ENCODE peak calls at places on chromosome 9, in ten cellular contexts. M is glutamatergic neuron, H is MM.1S, I is HCT116, A is lower leg skin, L is upper lobe of left lung, Z is fibroblast of the aortic adventitia, N is IMR-90, U is tibial artery, G is WTC11. B is an unnamed sample.

GRCh38 chr9:136978073-136978864 is 965 bp downstream of the PTGDS start:
- DNase-seq in M (peak; percentile 84), Z (peak; percentile 32), G (peak; percentile 96), N (peak; percentile 25), L (peak; percentile 92), A (peak; percentile 92), H (no peak), I (no peak), U (peak; percentile 69), B (peak; percentile 58)

GRCh38 chr9:137786511-137786920 is 91.1 kb upstream of the CACNA1B start:
- DNase-seq in H (no peak), U (no peak), A (no peak), Z (peak; percentile 10), G (no peak), I (no peak), M (no peak), L (peak; percentile 56), N (peak; percentile 19), B (no peak)

GRCh38 chr9:5624655-5625054 is 4.3 kb upstream of the RIC1 start:
- DNase-seq in I (no peak), H (no peak), L (no peak), U (no peak), N (no peak), A (no peak), G (no peak), M (no peak), Z (no peak), B (no peak)

GRCh38 chr9:5557606-5558587 is 47.6 kb downstream of the PDCD1LG2 start:
- DNase-seq in L (no peak), H (peak; percentile 57), Z (peak; percentile 83), M (no peak), N (no peak), A (no peak), U (peak; percentile 31), G (no peak), I (no peak), B (no peak)

GRCh38 chr9:135567311-135567710 is 5.8 kb downstream of the PAEP start:
- DNase-seq in M (no peak), G (peak; percentile 6), L (peak; percentile 58), A (peak; percentile 18), H (no peak), U (no peak), Z (no peak), N (no peak), I (no peak), B (no peak)

GRCh38 chr9:93255994-93256877 is 72.3 kb downstream of the WNK2 start:
- DNase-seq in L (no peak), G (no peak), I (no peak), U (peak; percentile 8), Z (no peak), A (peak; percentile 61), N (no peak), M (peak; percentile 15), H (no peak), B (no peak)

GRCh38 chr9:111759762-111760639 is 34.7 kb downstream of the SHOC1 start:
- DNase-seq in I (peak; percentile 76), A (no peak), U (peak; percentile 30), H (peak; percentile 74), M (no peak), L (no peak), N (peak; percentile 91), G (peak; percentile 17), Z (peak; percentile 97), B (peak; percentile 59)

GRCh38 chr9:134634667-134635230 is 6.9 kb upstream of the COL5A1 start:
- DNase-seq in L (peak; percentile 17), I (no peak), H (no peak), N (no peak), G (peak; percentile 3), M (peak; percentile 5), U (peak; percentile 16), Z (no peak), A (peak; percentile 73), B (no peak)

GRCh38 chr9:89411759-89412158 is 86.2 kb downstream of the SEMA4D start:
- DNase-seq in A (no peak), H (no peak), N (no peak), M (no peak), I (no peak), Z (no peak), U (no peak), G (no peak), L (no peak), B (no peak)

GRCh38 chr9:89410022-89410421 is 87.9 kb downstream of the SEMA4D start:
- DNase-seq in A (no peak), I (no peak), G (no peak), N (no peak), U (no peak), Z (no peak), L (no peak), M (no peak), H (no peak), B (no peak)

GRCh38 chr9:89408628-89409101 is 89.2 kb downstream of the SEMA4D start:
- DNase-seq in Z (no peak), U (no peak), H (peak; percentile 40), M (no peak), G (no peak), L (no peak), N (no peak), A (no peak), I (no peak), B (no peak)

GRCh38 chr9:89412951-89413350 is 85.0 kb downstream of the SEMA4D start:
- DNase-seq in Z (no peak), L (no peak), U (no peak), N (no peak), H (no peak), A (no peak), G (no peak), M (no peak), I (no peak), B (no peak)

DNA sequence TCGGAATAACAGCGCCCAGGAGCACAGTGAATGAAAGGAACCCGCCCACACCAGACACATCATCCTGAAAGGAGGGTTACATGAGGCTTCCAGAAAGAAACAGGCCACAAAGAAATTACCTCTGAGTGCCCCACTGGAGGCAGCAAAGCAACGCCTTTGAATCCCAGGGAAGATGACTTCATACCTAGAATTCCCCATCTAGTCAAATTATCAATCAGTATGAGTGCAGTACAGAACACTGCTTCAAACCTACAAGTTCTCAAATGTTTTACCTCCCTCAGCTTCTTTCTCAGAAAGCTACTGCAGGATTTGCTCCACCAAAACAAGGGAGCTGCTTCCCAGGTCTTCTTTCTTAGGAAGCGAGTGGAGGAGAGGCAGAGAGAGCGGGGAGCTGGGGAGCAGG is 87.2 kb downstream of the SEMA4D start:
- DNase-seq in A (no peak), H (no peak), Z (no peak), N (no peak), G (no peak), M (no peak), L (no peak), U (no peak), I (no peak), B (no peak)
- TF ChIP-seq CTCF in A (no peak), H (no peak), Z (no peak), N (peak; percentile 34), G (no peak), M (no peak), L (no peak), U (no peak), I (no peak), B (no peak)

GRCh38 chr9:127346584-127346983 is 50.4 kb upstream of the SLC2A8 start:
- DNase-seq in Z (no peak), I (no peak), N (no peak), U (no peak), G (no peak), M (no peak), H (no peak), L (no peak), A (peak; percentile 54), B (peak; percentile 19)

GRCh38 chr9:127345566-127345965 is 51.4 kb upstream of the SLC2A8 start:
- DNase-seq in H (no peak), G (no peak), A (peak; percentile 78), I (no peak), Z (no peak), N (no peak), M (no peak), L (peak; percentile 9), U (no peak), B (no peak)

GRCh38 chr9:127351182-127352166 is 45.5 kb upstream of the SLC2A8 start:
- DNase-seq in H (no peak), M (no peak), Z (no peak), G (no peak), N (no peak), U (no peak), I (no peak), L (no peak), A (no peak), B (no peak)

GRCh38 chr9:127349483-127350127 is 47.4 kb upstream of the SLC2A8 start:
- DNase-seq in H (no peak), U (no peak), G (no peak), I (no peak), M (no peak), N (no peak), L (peak; percentile 32), A (no peak), Z (no peak), B (no peak)

GRCh38 chr9:127347831-127348699 is 48.9 kb upstream of the SLC2A8 start:
- DNase-seq in U (no peak), G (no peak), H (no peak), N (peak; percentile 75), Z (peak; percentile 82), I (no peak), A (no peak), M (no peak), L (no peak), B (peak; percentile 16)
- TF ChIP-seq CTCF in U (peak; percentile 33), G (no peak), H (peak; percentile 25), N (peak; percentile 78), Z (peak; percentile 78), I (no peak), A (no peak), M (no peak), L (peak; percentile 46), B (no peak)

GRCh38 chr9:121538221-121538620 is 38.6 kb upstream of the GGTA1 start:
- DNase-seq in I (peak; percentile 48), U (no peak), H (no peak), G (peak; percentile 36), L (no peak), N (no peak), M (no peak), Z (no peak), A (peak; percentile 83), B (no peak)
- TF ChIP-seq CTCF in I (peak; percentile 47), U (no peak), H (no peak), G (no peak), L (no peak), N (no peak), M (no peak), Z (no peak), A (no peak), B (no peak)

DNA sequence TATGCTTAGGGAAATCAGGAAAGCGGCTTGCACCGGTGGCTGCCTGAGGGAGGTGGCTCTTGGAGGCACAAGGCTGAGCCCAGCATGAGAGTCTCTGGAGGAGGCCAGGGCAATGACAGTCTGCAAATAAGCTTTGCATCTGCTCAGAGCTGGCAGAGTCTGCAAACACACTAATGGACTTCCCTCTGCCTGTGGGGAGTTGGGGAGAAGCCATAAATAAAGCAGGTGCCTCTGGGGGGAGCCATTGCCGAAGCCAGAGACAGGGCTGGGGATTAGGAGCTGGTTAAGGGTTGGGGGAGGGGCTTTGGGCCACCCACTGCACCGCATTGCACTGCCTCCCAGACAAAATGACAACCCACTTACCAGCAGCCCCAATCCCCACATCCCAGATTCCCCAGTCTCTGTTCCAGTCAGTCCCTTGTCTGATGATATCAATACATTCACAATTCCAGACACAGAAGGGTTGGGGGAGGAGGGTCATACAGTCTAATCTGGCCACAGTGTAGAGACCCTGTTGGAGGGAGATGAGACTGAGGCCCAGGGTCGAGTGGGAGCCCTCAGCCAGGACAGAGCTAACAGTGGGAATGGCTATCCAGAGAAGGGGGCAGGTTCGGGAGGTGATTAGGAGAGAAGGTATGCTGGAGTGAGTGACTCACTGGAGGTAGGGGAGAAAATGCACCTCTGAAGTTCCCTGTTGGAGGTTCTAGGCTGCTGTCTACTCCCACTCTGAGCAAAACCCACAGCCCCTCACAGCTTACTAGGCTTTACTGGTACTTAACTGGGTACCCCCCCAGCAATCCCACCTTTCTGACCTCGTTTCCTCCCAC is 53.7 kb downstream of the PAX5 start:
- DNase-seq in U (no peak), I (peak; percentile 19), M (peak; percentile 71), A (no peak), N (no peak), H (no peak), L (no peak), G (peak; percentile 75), Z (no peak), B (no peak)
- TF ChIP-seq CTCF in U (no peak), I (peak; percentile 52), M (peak; percentile 14), A (no peak), N (no peak), H (peak; percentile 4), L (no peak), G (no peak), Z (no peak), B (no peak)

B was measured in endothelial cell.